ENCODE peak calls at places on chromosomes 16 and 17, in seven cellular contexts. N is omental fat pad; Z is A549; K is HL-60; W is left lung; Q is ovary; Y is CD4-positive, alpha-beta T cell. I is an unnamed sample.

GRCh38 chr17:75088902-75089417 is 1.2 kb downstream of the SLC16A5 start:
- DNase-seq in K (no peak), Z (peak; percentile 79), Y (no peak), Q (no peak), W (no peak), N (no peak), I (peak; percentile 46)

GRCh38 chr17:80599546-80600305 is 55.1 kb downstream of the RPTOR start:
- DNase-seq in Q (no peak), Y (no peak), K (no peak), N (no peak), W (no peak), Z (peak; percentile 69), I (peak; percentile 57)

GRCh38 chr16:85253127-85253941 is 141.1 kb upstream of the CIBAR2 start:
- DNase-seq in Z (peak; percentile 51), Y (peak; percentile 57), K (peak; percentile 43), W (peak; percentile 91), Q (peak; percentile 71), N (no peak), I (peak; percentile 81)

GRCh38 chr17:78585231-78585630 is 8.0 kb upstream of the DNAH17 start:
- DNase-seq in Y (no peak), K (no peak), Q (no peak), Z (no peak), N (no peak), W (no peak), I (no peak)

GRCh38 chr16:30183236-30183960 is at the start of gene CORO1A:
- DNase-seq in Q (peak; percentile 87), K (peak; percentile 93), Y (peak; percentile 84), N (peak; percentile 46), Z (peak; percentile 85), W (peak; percentile 99), I (peak; percentile 85)

GRCh38 chr17:38574712-38575111 is 31.0 kb downstream of the SRCIN1 start:
- DNase-seq in W (no peak), N (no peak), Q (no peak), Y (no peak), K (no peak), Z (no peak), I (peak; percentile 57)

GRCh38 chr16:54282923-54283734 is 3.5 kb downstream of the IRX3 start:
- DNase-seq in Y (no peak), K (no peak), Q (peak; percentile 17), N (no peak), W (peak; percentile 60), Z (no peak), I (no peak)

GRCh38 chr17:41737680-41738023 is 3.2 kb upstream of the HAP1 start:
- DNase-seq in Q (no peak), W (no peak), N (no peak), K (no peak), Z (peak; percentile 56), Y (no peak), I (no peak)

GRCh38 chr16:65318590-65319267 is 196.9 kb upstream of the CDH11 start:
- DNase-seq in K (no peak), N (no peak), Z (no peak), Y (no peak), Q (no peak), W (no peak), I (no peak)

GRCh38 chr16:30715777-30716445 is 16.9 kb downstream of the SRCAP start:
- DNase-seq in N (no peak), K (peak; percentile 25), Q (no peak), W (no peak), Y (peak; percentile 13), Z (peak; percentile 27), I (no peak)

GRCh38 chr16:63050391-63050790 is 1014.2 kb upstream of the CDH8 start:
- DNase-seq in K (no peak), Q (no peak), N (no peak), Z (no peak), W (no peak), Y (no peak), I (no peak)

GRCh38 chr17:8889458-8890210 is 22.2 kb upstream of the PIK3R6 start:
- DNase-seq in W (no peak), K (no peak), Z (no peak), Q (no peak), Y (no peak), N (no peak), I (no peak)

GRCh38 chr17:8888704-8889302 is 21.3 kb upstream of the PIK3R6 start:
- DNase-seq in Q (no peak), N (no peak), W (no peak), K (no peak), Z (no peak), Y (no peak), I (no peak)

GRCh38 chr17:8890671-8891070 is 23.2 kb upstream of the PIK3R6 start:
- DNase-seq in K (no peak), Y (no peak), N (no peak), Q (no peak), Z (no peak), W (no peak), I (no peak)

GRCh38 chr17:8885968-8886674 is 18.6 kb upstream of the PIK3R6 start:
- DNase-seq in W (no peak), N (no peak), Y (no peak), Q (no peak), Z (no peak), K (no peak), I (no peak)

DNA sequence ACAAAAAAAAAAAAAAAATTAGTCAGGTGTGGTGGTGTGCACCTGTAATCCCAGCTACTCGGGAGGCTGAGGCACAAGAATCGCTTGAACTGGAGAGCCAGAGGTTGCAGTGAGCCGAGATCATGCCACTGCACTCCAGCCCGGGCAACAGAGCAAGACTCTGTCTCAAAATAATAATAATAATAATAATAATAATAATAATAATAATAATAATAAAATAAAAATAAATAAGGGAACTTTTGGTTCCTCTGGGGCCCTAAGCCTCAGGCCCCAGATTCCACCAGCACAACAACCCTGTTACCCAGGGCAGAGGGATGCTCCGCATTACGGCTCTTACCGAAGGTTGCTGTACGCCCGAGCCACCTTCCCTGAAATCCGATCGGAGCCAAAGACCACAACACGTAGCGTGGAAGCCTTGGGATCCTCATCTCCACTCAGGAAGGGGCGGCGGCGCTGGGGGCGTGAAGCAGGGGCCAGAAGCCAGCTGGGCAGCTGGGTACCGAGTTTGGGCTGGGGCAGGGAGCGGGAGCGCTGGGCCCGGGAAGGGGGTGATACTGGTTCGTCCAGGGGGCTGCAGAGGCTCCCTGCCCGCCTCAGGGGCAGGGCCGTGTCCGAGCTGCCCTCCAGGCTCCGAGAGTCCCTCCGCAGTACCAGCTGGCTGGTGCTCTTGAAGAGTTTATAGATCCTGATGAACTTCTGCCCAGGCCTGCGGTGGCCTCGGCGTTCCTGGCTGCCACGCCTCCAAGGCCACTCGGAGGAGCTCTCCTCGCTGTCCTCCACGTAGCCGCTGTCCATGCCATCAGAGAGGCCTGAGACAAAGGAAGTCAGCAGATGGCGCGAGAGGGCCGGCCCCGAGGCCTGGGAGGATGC is 20.6 kb upstream of the PIK3R6 start:
- DNase-seq in Y (no peak), K (no peak), Q (peak; percentile 22), N (no peak), W (no peak), Z (peak; percentile 84), I (no peak)
- TF ChIP-seq CTCF in Y (no peak), K (no peak), Q (no peak), N (no peak), W (no peak), Z (peak; percentile 65), I (no peak)

GRCh38 chr17:44345497-44346026 is 460 bp downstream of the GRN start:
- DNase-seq in Z (peak; percentile 75), K (peak; percentile 66), Y (no peak), N (no peak), W (no peak), Q (peak; percentile 53), I (peak; percentile 78)
- TF ChIP-seq CTCF in Z (peak; percentile 54), K (peak; percentile 31), Y (peak; percentile 61), N (no peak), W (peak; percentile 37), Q (peak; percentile 15), I (peak; percentile 54)

GRCh38 chr17:81867123-81867951 is 3.8 kb downstream of the ARHGDIA start:
- DNase-seq in N (no peak), Q (peak; percentile 50), W (no peak), Z (peak; percentile 83), Y (no peak), K (peak; percentile 82), I (peak; percentile 61)

GRCh38 chr17:81867952-81868673 is 3.0 kb downstream of the ARHGDIA start:
- DNase-seq in Y (no peak), N (no peak), Z (peak; percentile 73), W (no peak), K (peak; percentile 35), Q (peak; percentile 44), I (peak; percentile 24)

GRCh38 chr17:81865358-81865732 is 5.0 kb upstream of the P4HB start:
- DNase-seq in N (no peak), W (no peak), K (no peak), Y (no peak), Z (no peak), Q (no peak), I (no peak)

GRCh38 chr17:81865733-81866439 is 5.3 kb downstream of the ARHGDIA start:
- DNase-seq in Q (peak; percentile 50), Z (no peak), Y (no peak), W (no peak), K (no peak), N (no peak), I (peak; percentile 89)

DNA sequence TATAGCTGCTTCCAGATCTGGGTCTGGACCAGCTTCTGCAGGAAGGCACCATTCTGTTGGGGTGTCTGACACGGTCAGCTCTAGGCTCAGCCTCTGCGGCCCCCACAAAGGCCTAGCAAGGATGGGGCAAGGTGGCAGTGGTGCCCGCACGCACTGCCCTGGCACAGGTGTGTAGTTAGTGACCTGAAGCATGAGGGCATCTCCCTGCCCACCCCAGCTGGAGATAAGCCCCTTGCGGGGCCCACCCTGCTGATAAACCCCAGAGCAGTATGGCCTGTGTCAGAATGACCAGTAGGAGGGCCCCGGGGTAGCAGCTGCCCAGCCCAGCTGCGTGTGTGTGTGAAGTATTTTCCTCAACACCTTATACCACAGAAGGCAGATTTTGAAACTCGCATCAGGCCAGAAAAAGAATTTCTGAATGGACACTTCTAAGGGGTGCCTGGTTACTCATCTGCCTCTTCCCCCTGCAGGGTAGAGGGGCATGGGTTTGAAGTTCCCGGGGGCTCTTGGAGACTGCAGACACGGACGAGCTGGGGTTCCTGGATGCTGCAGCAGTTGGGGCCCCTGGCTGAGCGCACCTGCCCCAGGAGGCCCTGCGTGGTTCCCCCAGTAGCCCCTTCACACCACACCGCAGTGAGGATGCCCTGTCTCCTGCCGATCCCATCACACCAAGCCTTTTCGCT is 4.6 kb downstream of the ARHGDIA start:
- DNase-seq in W (no peak), N (no peak), Q (no peak), K (peak; percentile 25), Z (no peak), Y (no peak), I (no peak)
- TF ChIP-seq CTCF in W (no peak), N (no peak), Q (no peak), K (no peak), Z (no peak), Y (no peak), I (no peak)

GRCh38 chr16:79599256-79599836 is 1.2 kb downstream of the MAF start:
- DNase-seq in W (peak; percentile 82), Y (no peak), K (no peak), Q (peak; percentile 67), N (no peak), Z (peak; percentile 31), I (peak; percentile 20)

GRCh38 chr16:79597775-79598174 is 2.8 kb downstream of the MAF start:
- DNase-seq in W (no peak), N (no peak), Z (no peak), Y (no peak), K (no peak), Q (no peak), I (no peak)

GRCh38 chr16:79599837-79600635 is 501 bp downstream of the MAF start:
- DNase-seq in Q (peak; percentile 81), Y (peak; percentile 28), W (peak; percentile 88), K (no peak), N (no peak), Z (peak; percentile 49), I (peak; percentile 58)

GRCh38 chr16:79597277-79597676 is 3.3 kb downstream of the MAF start:
- DNase-seq in N (no peak), W (no peak), Q (no peak), K (no peak), Y (no peak), Z (no peak), I (no peak)

GRCh38 chr16:79598341-79599181 is 2.0 kb downstream of the MAF start:
- DNase-seq in Y (peak; percentile 21), Q (peak; percentile 69), Z (peak; percentile 66), K (no peak), W (peak; percentile 83), N (no peak), I (peak; percentile 34)
- TF ChIP-seq CTCF in Y (no peak), Q (no peak), Z (no peak), K (no peak), W (no peak), N (no peak), I (no peak)